ENCODE peak calls at places on chromosomes 4 and X, in eight cellular contexts. B is A549, T is neuronal stem cell, K is SJCRH30, D is cardiac muscle cell, V is gastrocnemius medialis, E is GM23248, O is PC-3. I is an unnamed sample. For H3K4me1, the result is how much of the 10 kb centered on the place peaks cover.

GRCh38 chr4:175469519-175469918 is 342.5 kb downstream of the GPM6A start:
- DNase-seq in O (peak), V (no peak), E (peak), T (no peak), K (no peak), D (no peak), B (peak), I (no peak)

GRCh38 chrX:2500091-2500680 is 590 bp downstream of the DHRSX start:
- DNase-seq in D (peak), T (no peak), E (peak), V (no peak), K (peak), O (peak), B (peak), I (peak)

GRCh38 chr4:46922205-46922604 is 13.2 kb upstream of the COX7B2 start:
- DNase-seq in E (no peak), T (no peak), D (no peak), O (no peak), B (no peak), V (no peak), K (no peak), I (no peak)

GRCh38 chr4:71113294-71113693 is 119.8 kb downstream of the DCK start:
- DNase-seq in V (no peak), T (no peak), K (no peak), O (peak), D (no peak), B (peak), E (no peak), I (no peak)

GRCh38 chr4:80840396-80840795 is 190.1 kb upstream of the BMP3 start:
- DNase-seq in D (no peak), E (no peak), B (no peak), K (no peak), O (no peak), V (no peak), T (no peak), I (no peak)

GRCh38 chr4:6250235-6250983 is 19.2 kb upstream of the WFS1 start:
- DNase-seq in V (no peak), T (peak), D (peak), O (peak), K (no peak), E (peak), B (peak), I (no peak)

GRCh38 chrX:38342853-38343778 is 9.3 kb upstream of the OTC start:
- DNase-seq in O (no peak), D (no peak), B (peak), E (no peak), T (no peak), V (no peak), K (no peak), I (no peak)

GRCh38 chrX:128106630-128107029 is 54.4 kb upstream of the ACTRT1 start:
- DNase-seq in O (peak), V (no peak), K (no peak), T (peak), B (peak), E (no peak), D (peak), I (no peak)

GRCh38 chrX:20974326-20974725 is 399.9 kb upstream of the CNKSR2 start:
- DNase-seq in O (peak), T (no peak), B (no peak), K (no peak), V (no peak), E (peak), D (no peak), I (no peak)

GRCh38 chrX:1323315-1323714 is 13.3 kb upstream of the IL3RA start:
- DNase-seq in B (peak), D (peak), E (peak), O (peak), K (peak), T (peak), V (no peak), I (peak)

GRCh38 chr4:7041851-7042696 is 1.1 kb upstream of the TADA2B start:
- DNase-seq in T (no peak), B (no peak), V (peak), E (no peak), O (peak), K (peak), D (no peak), I (peak)

GRCh38 chr4:14289708-14290107 is 662.2 kb upstream of the BOD1L1 start:
- DNase-seq in K (no peak), E (no peak), B (no peak), D (no peak), T (no peak), V (no peak), O (peak), I (no peak)

GRCh38 chrX:152896450-152896849 is 1.4 kb upstream of the ZNF185 start:
- DNase-seq in E (peak), B (peak), V (no peak), K (no peak), T (no peak), O (peak), D (no peak), I (no peak)

GRCh38 chr4:155392486-155393184 is 15.9 kb upstream of the MAP9 start:
- DNase-seq in O (peak), K (peak), V (no peak), B (peak), E (peak), T (no peak), D (no peak), I (no peak)

GRCh38 chr4:117327491-117327890 is 242.1 kb upstream of the TRAM1L1 start:
- DNase-seq in E (no peak), V (no peak), T (no peak), O (no peak), D (no peak), B (no peak), K (no peak), I (no peak)

DNA sequence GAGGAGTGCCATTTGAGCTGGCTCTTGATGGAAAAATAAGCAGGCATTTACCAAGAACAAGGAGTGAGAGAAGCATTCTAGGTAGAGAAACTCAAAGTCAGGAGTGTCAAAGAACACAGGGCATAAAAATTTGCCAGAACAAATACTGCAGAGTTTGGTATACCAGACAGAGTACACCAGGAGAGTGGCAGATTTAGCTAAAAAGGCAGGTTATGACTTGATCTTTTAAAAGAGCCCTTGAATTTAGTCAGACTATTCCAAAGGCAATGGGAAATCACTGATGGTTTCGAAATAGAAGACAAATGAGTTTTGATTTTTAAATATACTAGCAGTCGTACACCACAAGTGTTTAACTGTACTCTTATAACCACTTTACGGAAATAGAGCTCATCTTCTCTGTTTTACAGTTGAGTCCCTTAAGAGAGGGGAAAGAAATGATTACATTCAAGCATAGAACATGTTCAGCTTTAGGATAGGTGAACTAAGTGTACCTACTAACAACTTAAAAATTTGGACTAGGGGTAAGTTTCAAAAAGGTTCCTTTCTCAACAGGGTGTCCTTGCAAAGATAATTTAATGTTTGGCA is 10.2 kb downstream of the UBE2D3 start:
- DNase-seq in V (no peak), O (no peak), B (no peak), E (no peak), T (no peak), D (no peak), K (no peak), I (no peak)
- H3K4me1 ChIP-seq in V (half or more), O (under half), B (half or more), E (half or more), T (under half), D (half or more), K (under half), I (half or more)

GRCh38 chr4:176752191-176752749 is 40.5 kb downstream of the VEGFC start:
- DNase-seq in T (no peak), O (no peak), V (no peak), E (peak), B (no peak), K (no peak), D (no peak), I (no peak)

GRCh38 chr4:176755624-176756023 is 37.1 kb downstream of the VEGFC start:
- DNase-seq in D (no peak), O (no peak), T (no peak), K (no peak), B (no peak), V (no peak), E (peak), I (no peak)

GRCh38 chr4:176758731-176759130 is 34.0 kb downstream of the VEGFC start:
- DNase-seq in O (no peak), E (peak), T (no peak), D (no peak), B (no peak), V (no peak), K (no peak), I (no peak)

GRCh38 chr4:176753049-176753448 is 39.7 kb downstream of the VEGFC start:
- DNase-seq in O (peak), D (peak), V (no peak), T (no peak), E (peak), B (no peak), K (peak), I (no peak)

GRCh38 chr4:176755001-176755400 is 37.7 kb downstream of the VEGFC start:
- DNase-seq in T (no peak), V (no peak), D (no peak), E (no peak), K (no peak), B (no peak), O (no peak), I (no peak)
- H3K4me1 ChIP-seq in T (under half), V (under half), D (under half), E (half or more), K (under half), B (under half), O (under half), I (under half)

GRCh38 chr4:98662055-98662453 is 3.6 kb upstream of the TSPAN5 start:
- DNase-seq in B (no peak), O (no peak), E (no peak), K (no peak), T (no peak), V (no peak), D (no peak), I (no peak)
- H3K4me1 ChIP-seq in B (under half), O (under half), E (under half), K (under half), T (under half), V (under half), D (under half), I (under half)

GRCh38 chrX:41334866-41335589 is 1.1 kb downstream of the DDX3X start:
- DNase-seq in B (peak), D (no peak), V (peak), T (no peak), E (peak), O (peak), K (peak), I (peak)
- H3K4me1 ChIP-seq in B (under half), D (under half), V (under half), T (under half), E (under half), O (under half), K (under half), I (under half)

GRCh38 chr4:151688785-151689043 is 72.1 kb downstream of the GATB start:
- DNase-seq in V (no peak), T (no peak), K (no peak), O (no peak), E (no peak), D (no peak), B (no peak), I (no peak)
- H3K4me1 ChIP-seq in V (half or more), T (under half), K (under half), O (under half), E (under half), D (half or more), B (under half), I (under half)

GRCh38 chr4:41433361-41433760 is 104.6 kb upstream of the LIMCH1 start:
- DNase-seq in B (no peak), D (no peak), K (no peak), T (no peak), E (no peak), O (no peak), V (no peak), I (no peak)
- H3K4me1 ChIP-seq in B (half or more), D (under half), K (half or more), T (under half), E (under half), O (under half), V (half or more), I (under half)

GRCh38 chr4:186701273-186701672 is 22.4 kb downstream of the FAT1 start:
- DNase-seq in K (peak), O (no peak), B (no peak), E (peak), V (no peak), T (peak), D (peak), I (no peak)
- H3K4me1 ChIP-seq in K (under half), O (under half), B (under half), E (under half), V (under half), T (under half), D (under half), I (under half)

DNA sequence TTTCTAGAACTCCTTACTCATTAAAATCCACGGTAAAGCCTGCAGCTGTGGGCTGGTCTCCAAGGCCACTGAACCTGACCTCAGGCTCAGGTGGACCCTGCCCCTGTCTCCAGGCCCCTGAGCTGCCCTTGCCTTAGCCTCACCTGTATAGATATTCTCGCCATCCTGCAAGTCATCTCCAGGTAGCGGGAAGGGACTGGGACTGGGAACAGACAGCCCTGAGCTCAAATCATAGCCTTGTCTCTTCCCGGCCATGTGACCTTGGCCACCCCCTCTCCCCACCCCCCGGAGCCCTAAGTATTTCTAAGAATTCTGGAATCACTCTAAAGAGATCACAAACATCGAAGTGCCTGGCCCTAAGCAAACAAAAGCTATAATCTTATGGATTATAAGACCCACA is 17.7 kb downstream of the ABLIM2 start:
- DNase-seq in O (no peak), T (no peak), D (no peak), E (no peak), K (no peak), V (no peak), B (no peak), I (no peak)
- H3K4me1 ChIP-seq in O (under half), T (under half), D (under half), E (under half), K (under half), V (under half), B (under half), I (under half)

GRCh38 chr4:2833671-2834000 is 10.0 kb upstream of the ADD1 start:
- DNase-seq in K (no peak), D (no peak), V (no peak), O (no peak), E (no peak), T (no peak), B (no peak), I (peak)
- H3K4me1 ChIP-seq in K (under half), D (under half), V (under half), O (under half), E (under half), T (under half), B (under half), I (under half)

I was measured in left lung.